ENCODE peak calls at places on chromosomes 4 and X, in five cellular contexts. G is neural progenitor cell; K is transverse colon; E is effector memory CD4-positive, alpha-beta T cell; J is left lung. M is an unnamed sample.

GRCh38 chr4:38082424-38083374 is 122.5 kb downstream of the PTTG2 start:
- DNase-seq in G (no peak), K (no peak), E (no peak), J (no peak), M (peak; percentile 87)

GRCh38 chrX:152656890-152657289 is 19.2 kb downstream of the GABRQ start:
- DNase-seq in G (no peak), K (no peak), E (no peak), J (no peak), M (no peak)

GRCh38 chrX:51461053-51462050 is 35.0 kb downstream of the NUDT11 start:
- DNase-seq in G (peak; percentile 45), K (no peak), E (no peak), J (no peak), M (peak; percentile 18)

GRCh38 chrX:49192722-49193328 is 6.7 kb upstream of the PRICKLE3 start:
- DNase-seq in G (peak; percentile 60), K (no peak), E (no peak), J (no peak), M (no peak)

GRCh38 chrX:103550415-103551051 is 31.2 kb upstream of the RAB40A start:
- DNase-seq in G (no peak), K (no peak), E (no peak), J (no peak), M (no peak)

GRCh38 chr4:25787891-25788331 is 74.9 kb downstream of the SEL1L3 start:
- DNase-seq in G (no peak), K (no peak), E (no peak), J (no peak), M (no peak)

GRCh38 chr4:7153711-7154110 is 38.6 kb upstream of the SORCS2 start:
- DNase-seq in G (no peak), K (no peak), E (no peak), J (peak; percentile 49), M (peak; percentile 55)

GRCh38 chr4:48329976-48330375 is 11.4 kb upstream of the SLAIN2 start:
- DNase-seq in G (no peak), K (no peak), E (no peak), J (no peak), M (peak; percentile 67)

GRCh38 chrX:97882306-97882705 is 998.6 kb downstream of the RPA4 start:
- DNase-seq in G (no peak), K (no peak), E (no peak), J (no peak), M (no peak)

GRCh38 chrX:37767438-37767837 is 12.4 kb upstream of the CYBB start:
- DNase-seq in G (no peak), K (no peak), E (no peak), J (no peak), M (no peak)

GRCh38 chr4:118265312-118266144 is 87.3 kb downstream of the PRSS12 start:
- DNase-seq in G (no peak), K (peak; percentile 42), E (no peak), J (peak; percentile 88), M (no peak)

GRCh38 chr4:6178757-6179156 is 21.6 kb downstream of the JAKMIP1 start:
- DNase-seq in G (no peak), K (no peak), E (no peak), J (no peak), M (no peak)

GRCh38 chrX:132031867-132032266 is 8.8 kb downstream of the STK26 start:
- DNase-seq in G (no peak), K (no peak), E (no peak), J (no peak), M (no peak)

GRCh38 chr4:89251396-89251795 is 56.2 kb downstream of the GPRIN3 start:
- DNase-seq in G (no peak), K (no peak), E (no peak), J (no peak), M (no peak)

GRCh38 chr4:125624951-125625350 is 310.2 kb downstream of the FAT4 start:
- DNase-seq in G (no peak), K (no peak), E (no peak), J (no peak), M (no peak)

GRCh38 chr4:6298035-6298434 is 28.4 kb downstream of the WFS1 start:
- DNase-seq in G (no peak), K (peak; percentile 15), E (no peak), J (peak; percentile 43), M (no peak)

GRCh38 chrX:65668362-65669310 is 1.2 kb downstream of the MSN start:
- DNase-seq in G (peak; percentile 57), K (peak; percentile 61), E (peak; percentile 51), J (peak; percentile 77), M (peak; percentile 85)

GRCh38 chr4:86769794-86770193 is 79.4 kb downstream of the SLC10A6 start:
- DNase-seq in G (no peak), K (no peak), E (no peak), J (no peak), M (no peak)
- H3K27me3 ChIP-seq in G (no peaks in the 10 kb centered on the region), K (no peaks in the 10 kb centered on the region), E (no peaks in the 10 kb centered on the region), J (no peaks in the 10 kb centered on the region), M (no peaks in the 10 kb centered on the region)

GRCh38 chrX:69605521-69605920 is 10.4 kb upstream of the EDA start:
- DNase-seq in G (no peak), K (no peak), E (no peak), J (no peak), M (no peak)
- H3K27me3 ChIP-seq in G (no peaks in the 10 kb centered on the region), K (no peaks in the 10 kb centered on the region), E (no peaks in the 10 kb centered on the region), J (peaks cover 13% of the 10 kb centered on the region), M (peaks cover 21% of the 10 kb centered on the region)

GRCh38 chrX:111010151-111010550 is 85.8 kb upstream of the PAK3 start:
- DNase-seq in G (no peak), K (no peak), E (no peak), J (no peak), M (no peak)
- H3K27me3 ChIP-seq in G (no peaks in the 10 kb centered on the region), K (no peaks in the 10 kb centered on the region), E (no peaks in the 10 kb centered on the region), J (peaks cover 6% of the 10 kb centered on the region), M (peaks cover 29% of the 10 kb centered on the region)

GRCh38 chrX:7133036-7133412 is 14.5 kb upstream of the STS start:
- DNase-seq in G (no peak), K (no peak), E (no peak), J (no peak), M (peak; percentile 53)
- H3K27me3 ChIP-seq in G (no peaks in the 10 kb centered on the region), K (no peaks in the 10 kb centered on the region), E (no peaks in the 10 kb centered on the region), J (no peaks in the 10 kb centered on the region), M (no peaks in the 10 kb centered on the region)

DNA sequence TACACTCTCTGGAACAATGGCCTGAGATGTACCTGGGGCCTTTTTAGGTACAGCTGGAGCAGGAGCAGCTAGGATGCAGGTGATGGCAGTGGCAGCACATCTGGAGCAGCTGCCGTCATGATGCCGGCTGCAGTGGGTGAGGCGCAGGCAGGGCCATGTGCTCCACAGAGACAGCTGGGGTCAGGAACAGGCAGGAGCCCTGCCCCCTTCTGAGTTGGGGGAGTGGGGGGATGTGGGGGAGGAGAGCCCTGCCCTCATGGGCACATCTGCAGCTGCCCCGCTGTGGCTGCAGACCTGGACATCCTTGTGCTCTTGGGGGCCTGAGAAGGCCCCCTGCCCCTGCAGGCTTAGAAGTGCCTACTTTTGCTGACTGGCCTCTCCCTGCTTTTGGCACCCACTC is 352.8 kb upstream of the PABPC5 start:
- DNase-seq in G (no peak), K (no peak), E (no peak), J (no peak), M (no peak)
- H3K27me3 ChIP-seq in G (no peaks in the 10 kb centered on the region), K (no peaks in the 10 kb centered on the region), E (no peaks in the 10 kb centered on the region), J (no peaks in the 10 kb centered on the region), M (no peaks in the 10 kb centered on the region)

DNA sequence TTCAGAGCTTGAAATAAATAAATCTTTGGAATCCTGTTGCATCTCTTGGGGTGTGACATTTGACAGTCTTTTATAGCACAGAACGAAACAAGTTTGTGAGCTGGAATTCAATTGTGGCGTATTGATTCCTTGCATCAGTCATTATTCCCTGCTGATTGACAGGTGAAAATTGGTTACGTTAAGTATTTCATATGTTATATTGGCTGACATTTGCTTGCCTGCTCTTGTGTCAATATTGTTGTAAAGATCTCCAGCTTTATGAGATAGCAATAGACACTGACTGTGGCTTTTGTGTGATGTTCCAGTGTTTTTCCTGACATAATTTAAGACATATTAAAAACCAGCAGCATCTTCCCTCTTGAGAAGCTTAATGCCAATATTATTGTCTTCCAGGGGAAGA is 644.4 kb upstream of the FAM241A start:
- DNase-seq in G (no peak), K (no peak), E (no peak), J (no peak), M (no peak)
- H3K27me3 ChIP-seq in G (no peaks in the 10 kb centered on the region), K (no peaks in the 10 kb centered on the region), E (no peaks in the 10 kb centered on the region), J (no peaks in the 10 kb centered on the region), M (no peaks in the 10 kb centered on the region)

DNA sequence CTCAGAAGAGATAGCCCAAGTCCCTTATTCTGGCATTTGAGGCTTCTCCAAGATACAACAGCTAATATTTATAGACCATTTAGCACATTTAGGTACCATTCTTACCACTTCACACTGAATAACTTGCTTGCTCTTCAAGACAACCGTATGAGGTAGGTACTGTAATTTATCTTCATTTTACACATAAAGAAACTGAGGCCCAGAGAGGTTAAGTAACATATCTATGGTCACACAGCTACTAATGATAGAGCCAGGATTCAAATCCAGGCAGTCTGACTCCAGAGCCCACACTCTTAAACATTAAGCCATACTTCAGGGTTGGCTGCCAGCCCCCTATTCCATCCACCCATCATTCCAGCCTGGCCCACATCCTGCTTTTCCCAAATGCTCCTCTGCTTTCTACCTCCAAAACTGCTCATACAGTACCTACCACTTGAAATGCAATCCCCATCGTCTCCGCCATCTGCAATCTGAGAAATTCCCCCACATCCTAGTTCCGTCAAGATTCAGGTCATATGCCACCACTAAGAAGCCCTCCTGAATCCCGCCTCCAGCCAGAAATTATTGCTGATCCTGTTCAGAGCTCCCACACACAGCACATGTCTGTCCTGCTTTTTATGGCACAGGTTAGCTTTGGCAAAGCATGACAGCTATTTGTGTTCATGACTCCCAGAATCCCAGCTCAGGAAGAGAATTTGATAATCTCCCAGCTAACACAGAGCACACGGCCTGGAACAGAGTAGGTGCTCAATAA is 23.5 kb downstream of the IQSEC2 start:
- DNase-seq in G (no peak), K (no peak), E (no peak), J (no peak), M (no peak)
- H3K27me3 ChIP-seq in G (no peaks in the 10 kb centered on the region), K (no peaks in the 10 kb centered on the region), E (no peaks in the 10 kb centered on the region), J (peaks cover 11% of the 10 kb centered on the region), M (peaks cover 21% of the 10 kb centered on the region)

GRCh38 chrX:72554448-72555140 is 18.0 kb downstream of the HDAC8 start:
- DNase-seq in G (peak; percentile 74), K (no peak), E (no peak), J (no peak), M (peak; percentile 42)
- H3K27me3 ChIP-seq in G (no peaks in the 10 kb centered on the region), K (no peaks in the 10 kb centered on the region), E (no peaks in the 10 kb centered on the region), J (no peaks in the 10 kb centered on the region), M (no peaks in the 10 kb centered on the region)

DNA sequence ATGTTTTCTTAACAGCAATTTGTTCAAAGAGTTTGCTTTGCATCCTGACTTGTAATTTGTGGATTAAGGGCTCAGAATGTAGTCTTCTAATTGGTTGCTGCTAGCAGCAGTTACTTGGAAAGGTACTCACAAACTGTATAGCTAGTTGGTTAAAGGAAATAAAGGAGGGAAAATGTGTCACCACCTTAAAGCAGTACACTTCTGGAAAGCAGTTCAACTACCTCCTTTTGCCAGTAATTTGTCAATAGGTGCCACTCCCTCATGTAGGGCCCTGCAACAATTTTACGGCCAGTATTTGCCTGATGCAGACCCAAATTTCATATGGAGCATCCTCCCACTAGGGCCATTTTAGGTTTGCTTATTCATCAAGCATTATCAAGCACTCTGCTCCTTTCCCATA is 20.8 kb downstream of the AMOT start:
- DNase-seq in G (no peak), K (no peak), E (no peak), J (no peak), M (no peak)
- H3K27me3 ChIP-seq in G (no peaks in the 10 kb centered on the region), K (no peaks in the 10 kb centered on the region), E (no peaks in the 10 kb centered on the region), J (no peaks in the 10 kb centered on the region), M (peaks cover 9% of the 10 kb centered on the region)

GRCh38 chrX:40148189-40148438 is 50.4 kb upstream of the BCOR start:
- DNase-seq in G (no peak), K (no peak), E (no peak), J (no peak), M (no peak)
- H3K27me3 ChIP-seq in G (peaks cover 100% of the 10 kb centered on the region), K (peaks cover 7% of the 10 kb centered on the region), E (no peaks in the 10 kb centered on the region), J (peaks cover 65% of the 10 kb centered on the region), M (peaks cover 73% of the 10 kb centered on the region)

M was measured in osteoblast.